ENCODE peak calls at places on chromosomes 5 and 9, in seven cellular contexts. G, E, Y, M, C, D and R are unnamed samples.

GRCh38 chr5:1229822-1230221 is 4.6 kb downstream of the SLC6A18 start:
- DNase-seq in Y (no peak), C (no peak), M (no peak), E (no peak), G (no peak), D (no peak), R (no peak)

GRCh38 chr5:2750758-2751464 is 566 bp downstream of the IRX2 start:
- DNase-seq in Y (no peak), E (no peak), G (peak), D (no peak), C (no peak), M (no peak), R (no peak)

GRCh38 chr5:52469420-52469819 is 318.3 kb upstream of the ITGA1 start:
- DNase-seq in M (no peak), G (no peak), C (no peak), Y (no peak), E (no peak), D (no peak), R (no peak)

GRCh38 chr5:142215915-142216681 is 107.5 kb downstream of the NDFIP1 start:
- DNase-seq in E (peak), Y (peak), D (peak), G (peak), C (no peak), M (peak), R (no peak)

GRCh38 chr5:178630475-178630930 is 3.7 kb upstream of the CLK4 start:
- DNase-seq in M (no peak), Y (no peak), E (no peak), D (peak), G (no peak), C (no peak), R (no peak)

GRCh38 chr5:74767579-74767913 is 497 bp downstream of the NSA2 start:
- DNase-seq in E (no peak), Y (no peak), G (peak), D (peak), M (no peak), C (no peak), R (no peak)

GRCh38 chr5:93584531-93585053 is 1.6 kb downstream of the NR2F1 start:
- DNase-seq in C (no peak), Y (no peak), E (peak), M (no peak), D (no peak), G (no peak), R (no peak)

GRCh38 chr9:79246170-79246569 is 325.6 kb upstream of the TLE4 start:
- DNase-seq in D (no peak), C (no peak), E (no peak), M (no peak), G (no peak), Y (no peak), R (no peak)

GRCh38 chr9:128724744-128725211 is 851 bp upstream of the ZDHHC12 start:
- DNase-seq in G (peak), Y (peak), M (peak), E (peak), C (no peak), D (peak), R (peak)

DNA sequence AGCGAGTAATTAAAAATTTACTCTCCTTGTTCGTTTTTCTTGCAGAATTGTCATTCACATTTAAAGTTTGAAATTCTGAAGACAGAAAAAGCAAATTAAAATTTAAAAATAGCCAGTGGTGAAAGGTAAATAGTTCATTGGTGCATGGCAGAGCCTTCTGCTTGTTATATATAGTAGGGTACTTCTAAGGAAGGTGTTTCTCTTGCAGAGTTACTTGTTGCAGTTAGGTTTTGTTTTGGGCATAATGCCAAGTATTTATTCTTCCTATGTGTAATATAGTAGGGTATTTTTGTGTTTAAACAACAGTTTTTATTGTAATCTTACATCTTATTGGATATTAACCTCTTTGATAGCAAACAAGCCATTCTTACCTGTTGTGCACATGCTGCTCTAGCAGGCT is 179.4 kb downstream of the KDM4C start:
- DNase-seq in C (no peak), M (no peak), E (no peak), D (no peak), G (no peak), Y (no peak), R (no peak)
- TF ChIP-seq CTCF in C (no peak), M (no peak), E (no peak), D (no peak), G (no peak), Y (no peak), R (no peak)

DNA sequence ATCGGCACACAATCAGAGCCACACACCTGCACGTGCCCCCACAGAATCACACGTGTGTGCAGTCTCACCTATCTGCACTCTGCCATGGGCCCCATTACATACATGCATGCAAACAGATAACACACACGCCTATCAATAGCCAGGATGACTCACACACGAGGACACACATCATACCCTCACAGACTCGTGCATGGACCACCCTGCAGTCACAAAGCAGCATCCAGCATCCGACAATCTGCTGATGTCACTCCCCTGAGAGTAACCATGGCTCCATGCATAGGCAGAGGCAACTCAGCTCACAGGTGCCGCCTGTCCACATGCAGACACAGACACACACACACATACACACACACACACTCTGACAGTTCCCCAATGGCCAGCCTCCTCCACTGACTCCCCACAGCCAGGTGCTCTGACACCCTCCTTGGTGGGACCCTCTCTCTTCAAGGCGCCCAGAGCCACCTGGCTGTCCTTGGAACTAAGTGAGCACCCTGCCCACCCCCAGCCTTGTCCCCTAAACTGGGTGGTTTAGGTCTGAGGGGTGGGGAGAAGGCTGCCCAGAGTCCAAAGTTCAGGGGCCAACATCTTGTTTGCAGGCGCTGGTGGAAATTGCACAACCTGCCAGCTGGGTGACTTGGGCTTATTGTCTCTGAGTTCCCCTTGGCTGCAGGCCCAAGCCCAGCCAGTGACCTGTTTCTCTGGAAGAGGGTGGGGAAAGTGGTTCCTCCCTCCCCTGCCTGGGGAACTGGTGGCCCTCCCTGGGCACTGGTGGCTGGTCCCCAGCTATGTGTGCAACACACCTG is 34.6 kb upstream of the NEK6 start:
- DNase-seq in C (no peak), D (peak), M (peak), Y (peak), G (peak), E (peak), R (no peak)
- TF ChIP-seq CTCF in C (no peak), D (no peak), M (no peak), Y (no peak), G (no peak), E (no peak), R (no peak)

DNA sequence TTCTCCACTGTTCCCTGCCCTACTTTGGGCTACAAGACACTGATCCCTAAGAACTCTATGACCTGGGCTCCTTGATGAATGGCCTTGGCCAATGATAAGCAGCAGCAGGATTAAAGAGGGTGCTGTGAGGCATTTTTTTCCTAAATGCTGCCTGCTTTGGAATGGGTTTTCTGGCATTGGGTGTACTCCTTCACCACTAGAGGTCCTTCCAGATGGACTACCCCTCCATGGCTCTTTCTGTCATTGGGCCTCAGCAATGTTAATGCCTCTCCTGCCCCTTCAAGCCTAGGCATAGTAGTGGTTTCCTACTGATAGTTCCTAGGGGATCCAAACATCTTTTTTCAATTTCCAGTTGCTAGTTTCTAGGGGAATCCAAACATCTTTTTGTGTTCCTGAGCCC is 319.3 kb upstream of the RPS23 start:
- DNase-seq in Y (no peak), C (no peak), G (no peak), M (no peak), E (no peak), D (no peak), R (no peak)
- TF ChIP-seq CTCF in Y (no peak), C (no peak), G (no peak), M (no peak), E (no peak), D (peak), R (peak)

GRCh38 chr9:100601216-100601615 is 23.3 kb downstream of the CAVIN4 start:
- DNase-seq in E (peak), C (no peak), G (peak), D (peak), Y (no peak), M (peak), R (no peak)
- TF ChIP-seq CTCF in E (peak), C (no peak), G (peak), D (peak), Y (peak), M (no peak), R (peak)

DNA sequence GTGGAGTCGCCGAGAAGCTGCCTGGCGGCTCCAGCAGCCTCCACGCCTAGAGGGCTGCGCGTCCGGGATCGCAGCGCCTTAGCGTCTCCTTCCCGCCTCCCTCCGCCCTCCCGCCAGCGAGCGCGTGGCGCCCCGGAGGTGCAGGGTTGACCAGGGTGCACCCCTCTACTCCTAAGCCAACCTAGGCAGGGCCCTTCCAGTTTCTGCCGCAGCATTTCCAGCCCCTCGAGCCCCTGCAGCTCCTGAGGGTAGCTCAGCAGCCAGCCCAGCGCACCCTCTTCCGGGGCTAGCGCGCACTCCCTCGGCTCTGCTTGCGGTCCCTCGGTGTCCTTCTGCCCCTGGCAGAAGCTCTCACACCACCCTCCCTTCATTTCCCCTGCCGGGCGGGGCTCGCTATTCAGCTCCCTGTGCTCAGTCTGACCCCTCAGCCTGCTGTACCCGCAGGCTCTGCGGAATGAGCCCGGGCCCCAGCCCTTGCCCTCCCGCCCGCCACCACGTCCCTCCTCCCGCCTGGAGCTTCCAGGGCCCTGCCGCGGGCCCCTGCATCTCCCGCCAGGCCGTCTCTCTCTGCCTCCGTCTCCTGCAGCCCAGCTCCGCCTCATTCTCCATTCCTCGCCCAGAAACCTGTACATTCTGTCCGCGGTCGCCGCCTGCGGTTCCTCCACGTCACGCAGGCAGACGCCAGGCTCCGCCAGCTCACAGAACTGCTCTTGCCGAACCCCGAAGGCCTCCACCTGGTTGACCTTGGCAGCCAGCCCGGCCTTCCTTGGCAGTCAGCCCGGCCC is 61.8 kb downstream of the SPATA31C2 start:
- DNase-seq in G (peak), M (peak), Y (peak), E (peak), C (no peak), D (peak), R (peak)
- TF ChIP-seq CTCF in G (peak), M (no peak), Y (peak), E (no peak), C (no peak), D (peak), R (no peak)